ENCODE peak calls at places on chromosomes 7 and 10, in five cellular contexts. E is Daoy; V is right lobe of liver; L is spleen; Q is CD8-positive, alpha-beta memory T cell. U is an unnamed sample.
A peak's percentile ranks its signal among the peaks of the same experiment; 100 is the strongest.

GRCh38 chr7:151125459-151125834 is 39.2 kb downstream of the AGAP3 start:
- DNase-seq in E (no peak), L (no peak), V (no peak), Q (no peak), U (no peak)

GRCh38 chr7:1404881-1405548 is 54.3 kb downstream of the MICALL2 start:
- DNase-seq in L (no peak), Q (no peak), E (no peak), V (no peak), U (no peak)

GRCh38 chr10:6201511-6201975 is 1.2 kb upstream of the PFKFB3 start:
- DNase-seq in Q (peak; percentile 86), V (peak; percentile 91), E (peak; percentile 60), L (peak; percentile 95), U (peak; percentile 89)

GRCh38 chr10:22993314-22993713 is 65.5 kb downstream of the ARMC3 start:
- DNase-seq in E (no peak), Q (no peak), L (no peak), V (no peak), U (no peak)

GRCh38 chr10:6162589-6163356 is 40.0 kb upstream of the PFKFB3 start:
- DNase-seq in E (no peak), Q (peak; percentile 20), L (no peak), V (no peak), U (no peak)

GRCh38 chr10:29411666-29412335 is 122.9 kb downstream of the LYZL1 start:
- DNase-seq in E (no peak), L (no peak), V (no peak), Q (no peak), U (no peak)

GRCh38 chr10:3980139-3980538 is 195.1 kb upstream of the KLF6 start:
- DNase-seq in E (no peak), L (no peak), V (no peak), Q (no peak), U (no peak)

GRCh38 chr7:74002474-74003017 is 25.4 kb upstream of the ELN start:
- DNase-seq in V (no peak), E (peak; percentile 98), Q (no peak), L (peak; percentile 88), U (no peak)

GRCh38 chr7:50860174-50860573 is 77.5 kb upstream of the GRB10 start:
- DNase-seq in E (no peak), Q (no peak), V (no peak), L (no peak), U (no peak)

GRCh38 chr10:43217563-43218205 is 49.2 kb downstream of the RASGEF1A start:
- DNase-seq in V (peak; percentile 11), Q (peak; percentile 42), E (no peak), L (peak; percentile 44), U (no peak)

GRCh38 chr10:44627591-44628354 is 242.9 kb upstream of the CXCL12 start:
- DNase-seq in L (no peak), E (no peak), V (no peak), Q (no peak), U (no peak)

GRCh38 chr10:62694537-62695126 is 109.9 kb upstream of the ADO start:
- DNase-seq in V (no peak), Q (no peak), L (no peak), E (no peak), U (no peak)

GRCh38 chr7:100563100-100563564 is 10.6 kb downstream of the SAP25 start:
- DNase-seq in L (no peak), Q (no peak), E (no peak), V (no peak), U (no peak)

GRCh38 chr10:130062201-130062600 is 48.4 kb downstream of the C10orf143 start:
- DNase-seq in Q (no peak), E (no peak), L (no peak), V (no peak), U (no peak)

GRCh38 chr10:132059760-132060508 is 5.8 kb upstream of the JAKMIP3 start:
- DNase-seq in E (no peak), V (no peak), L (peak; percentile 41), Q (no peak), U (peak; percentile 52)

GRCh38 chr10:98460837-98461499 is 14.2 kb upstream of the HPS1 start:
- DNase-seq in L (no peak), Q (no peak), V (peak; percentile 31), E (peak; percentile 88), U (peak; percentile 77)

GRCh38 chr7:4266270-4267040 is 415.6 kb upstream of the FOXK1 start:
- DNase-seq in Q (no peak), E (no peak), V (no peak), L (peak; percentile 58), U (no peak)

GRCh38 chr7:47571355-47572100 is 10.4 kb downstream of the TNS3 start:
- DNase-seq in E (peak; percentile 98), Q (no peak), V (peak; percentile 89), L (peak; percentile 92), U (peak; percentile 84)

GRCh38 chr10:133221331-133221730 is 8.7 kb upstream of the UTF1 start:
- DNase-seq in V (no peak), L (no peak), Q (no peak), E (no peak), U (no peak)

GRCh38 chr7:37110641-37111421 is 337.8 kb downstream of the ELMO1 start:
- DNase-seq in E (no peak), V (no peak), Q (no peak), L (no peak), U (no peak)

GRCh38 chr7:103902917-103903316 is 86.5 kb downstream of the RELN start:
- DNase-seq in V (no peak), Q (no peak), L (no peak), E (peak; percentile 64), U (no peak)